ENCODE peak calls at places on chromosomes 7 and 10, in six cellular contexts. One of them, this sample, is unnamed.
A peak's percentile ranks its signal among the peaks of the same experiment; 100 is the strongest.

GRCh38 chr10:52755297-52756062 is 17.1 kb downstream of the MBL2 start:
- DNase-seq in neural crest cell: no peak
- DNase-seq in fibroblast of mammary gland: peak; percentile 33
- DNase-seq in NCI-H460: no peak
- DNase-seq in A549: no peak
- DNase-seq in CD8-positive, alpha-beta T cell: no peak
- DNase-seq in this sample: no peak

GRCh38 chr10:92009445-92009844 is 85.9 kb downstream of the BTAF1 start:
- DNase-seq in NCI-H460: no peak
- DNase-seq in neural crest cell: no peak
- DNase-seq in fibroblast of mammary gland: no peak
- DNase-seq in CD8-positive, alpha-beta T cell: no peak
- DNase-seq in A549: no peak
- DNase-seq in this sample: no peak

GRCh38 chr10:59991661-59992060 is 85.3 kb upstream of the CCDC6 start:
- DNase-seq in CD8-positive, alpha-beta T cell: no peak
- DNase-seq in A549: peak; percentile 80
- DNase-seq in fibroblast of mammary gland: peak; percentile 91
- DNase-seq in neural crest cell: no peak
- DNase-seq in NCI-H460: no peak
- DNase-seq in this sample: no peak

GRCh38 chr10:8054243-8054497 is 318 bp upstream of the GATA3 start:
- DNase-seq in fibroblast of mammary gland: no peak
- DNase-seq in CD8-positive, alpha-beta T cell: no peak
- DNase-seq in A549: peak; percentile 64
- DNase-seq in neural crest cell: no peak
- DNase-seq in NCI-H460: no peak
- DNase-seq in this sample: no peak

GRCh38 chr10:63494951-63495350 is 26.2 kb upstream of the REEP3 start:
- DNase-seq in A549: no peak
- DNase-seq in CD8-positive, alpha-beta T cell: no peak
- DNase-seq in NCI-H460: no peak
- DNase-seq in fibroblast of mammary gland: no peak
- DNase-seq in neural crest cell: no peak
- DNase-seq in this sample: no peak

GRCh38 chr10:72107325-72108003 is 19.1 kb upstream of the SPOCK2 start:
- DNase-seq in A549: peak; percentile 32
- DNase-seq in fibroblast of mammary gland: no peak
- DNase-seq in NCI-H460: no peak
- DNase-seq in neural crest cell: no peak
- DNase-seq in CD8-positive, alpha-beta T cell: no peak
- DNase-seq in this sample: no peak

GRCh38 chr7:88306590-88307048 is at the start of gene STEAP4:
- DNase-seq in NCI-H460: peak; percentile 52
- DNase-seq in fibroblast of mammary gland: peak; percentile 89
- DNase-seq in CD8-positive, alpha-beta T cell: no peak
- DNase-seq in neural crest cell: peak; percentile 8
- DNase-seq in A549: peak; percentile 40
- DNase-seq in this sample: peak; percentile 49

GRCh38 chr10:53430127-53430891 is 657.7 kb upstream of the MBL2 start:
- DNase-seq in fibroblast of mammary gland: no peak
- DNase-seq in CD8-positive, alpha-beta T cell: no peak
- DNase-seq in NCI-H460: no peak
- DNase-seq in neural crest cell: no peak
- DNase-seq in A549: no peak
- DNase-seq in this sample: no peak

GRCh38 chr7:98210513-98211220 is 572 bp upstream of the BHLHA15 start:
- DNase-seq in neural crest cell: no peak
- DNase-seq in A549: no peak
- DNase-seq in fibroblast of mammary gland: no peak
- DNase-seq in NCI-H460: no peak
- DNase-seq in CD8-positive, alpha-beta T cell: no peak
- DNase-seq in this sample: no peak

GRCh38 chr7:151759591-151760042 is 117.3 kb downstream of the PRKAG2 start:
- DNase-seq in fibroblast of mammary gland: peak; percentile 58
- DNase-seq in CD8-positive, alpha-beta T cell: peak; percentile 41
- DNase-seq in neural crest cell: peak; percentile 63
- DNase-seq in A549: peak; percentile 71
- DNase-seq in NCI-H460: peak; percentile 73
- DNase-seq in this sample: peak; percentile 60

GRCh38 chr7:1254281-1255082 is 21.8 kb downstream of the UNCX start:
- DNase-seq in NCI-H460: no peak
- DNase-seq in neural crest cell: no peak
- DNase-seq in A549: no peak
- DNase-seq in fibroblast of mammary gland: no peak
- DNase-seq in CD8-positive, alpha-beta T cell: no peak
- DNase-seq in this sample: no peak

GRCh38 chr7:112487457-112487856 is 6.7 kb downstream of the LSMEM1 start:
- DNase-seq in CD8-positive, alpha-beta T cell: no peak
- DNase-seq in A549: no peak
- DNase-seq in fibroblast of mammary gland: no peak
- DNase-seq in neural crest cell: no peak
- DNase-seq in NCI-H460: no peak
- DNase-seq in this sample: no peak

GRCh38 chr7:50369408-50370026 is 65.0 kb downstream of the IKZF1 start:
- DNase-seq in fibroblast of mammary gland: peak; percentile 32
- DNase-seq in NCI-H460: no peak
- DNase-seq in neural crest cell: no peak
- DNase-seq in A549: peak; percentile 59
- DNase-seq in CD8-positive, alpha-beta T cell: no peak
- DNase-seq in this sample: peak; percentile 88

GRCh38 chr10:12130237-12130872 is 878 bp downstream of the SEC61A2 start:
- DNase-seq in A549: peak; percentile 81
- DNase-seq in fibroblast of mammary gland: peak; percentile 72
- DNase-seq in CD8-positive, alpha-beta T cell: no peak
- DNase-seq in neural crest cell: peak; percentile 42
- DNase-seq in NCI-H460: peak; percentile 45
- DNase-seq in this sample: peak; percentile 22

GRCh38 chr7:23490357-23491131 is 20.3 kb upstream of the IGF2BP3 start:
- DNase-seq in neural crest cell: no peak
- DNase-seq in NCI-H460: no peak
- DNase-seq in CD8-positive, alpha-beta T cell: peak; percentile 44
- DNase-seq in A549: peak; percentile 35
- DNase-seq in fibroblast of mammary gland: no peak
- DNase-seq in this sample: no peak

GRCh38 chr10:14571866-14572507 is 202.7 kb downstream of the FAM107B start:
- DNase-seq in A549: peak; percentile 96
- DNase-seq in NCI-H460: no peak
- DNase-seq in neural crest cell: no peak
- DNase-seq in fibroblast of mammary gland: peak; percentile 12
- DNase-seq in CD8-positive, alpha-beta T cell: peak; percentile 53
- DNase-seq in this sample: no peak

GRCh38 chr10:65219444-65219843 is 1698.2 kb downstream of the REEP3 start:
- DNase-seq in NCI-H460: no peak
- DNase-seq in A549: no peak
- DNase-seq in neural crest cell: no peak
- DNase-seq in CD8-positive, alpha-beta T cell: no peak
- DNase-seq in fibroblast of mammary gland: no peak
- DNase-seq in this sample: no peak

GRCh38 chr10:117320050-117320665 is 55.1 kb downstream of the PDZD8 start:
- DNase-seq in A549: peak; percentile 35
- DNase-seq in CD8-positive, alpha-beta T cell: no peak
- DNase-seq in neural crest cell: no peak
- DNase-seq in fibroblast of mammary gland: peak; percentile 41
- DNase-seq in NCI-H460: peak; percentile 14
- DNase-seq in this sample: no peak

GRCh38 chr10:118151461-118151860 is 104.7 kb upstream of the RAB11FIP2 start:
- DNase-seq in CD8-positive, alpha-beta T cell: no peak
- DNase-seq in NCI-H460: no peak
- DNase-seq in fibroblast of mammary gland: no peak
- DNase-seq in neural crest cell: no peak
- DNase-seq in A549: no peak
- DNase-seq in this sample: no peak

GRCh38 chr7:129115676-129116075 is 28.8 kb upstream of the TSPAN33 start:
- DNase-seq in neural crest cell: no peak
- DNase-seq in fibroblast of mammary gland: no peak
- DNase-seq in A549: no peak
- DNase-seq in NCI-H460: no peak
- DNase-seq in CD8-positive, alpha-beta T cell: no peak
- DNase-seq in this sample: no peak

GRCh38 chr10:29472268-29473086 is 162.3 kb downstream of the SVIL start:
- DNase-seq in CD8-positive, alpha-beta T cell: no peak
- DNase-seq in neural crest cell: no peak
- DNase-seq in NCI-H460: no peak
- DNase-seq in fibroblast of mammary gland: no peak
- DNase-seq in A549: no peak
- DNase-seq in this sample: peak; percentile 11

GRCh38 chr7:34837826-34838225 is 179.8 kb downstream of the NPSR1 start:
- DNase-seq in fibroblast of mammary gland: no peak
- DNase-seq in A549: peak; percentile 13
- DNase-seq in neural crest cell: no peak
- DNase-seq in CD8-positive, alpha-beta T cell: no peak
- DNase-seq in NCI-H460: no peak
- DNase-seq in this sample: no peak

GRCh38 chr10:6385683-6386082 is 183.0 kb downstream of the PFKFB3 start:
- DNase-seq in NCI-H460: no peak
- DNase-seq in A549: peak; percentile 48
- DNase-seq in fibroblast of mammary gland: peak; percentile 55
- DNase-seq in neural crest cell: no peak
- DNase-seq in CD8-positive, alpha-beta T cell: no peak
- DNase-seq in this sample: no peak

GRCh38 chr7:7276151-7276550 is 93.8 kb downstream of the C1GALT1 start:
- DNase-seq in fibroblast of mammary gland: no peak
- DNase-seq in neural crest cell: no peak
- DNase-seq in CD8-positive, alpha-beta T cell: no peak
- DNase-seq in A549: no peak
- DNase-seq in NCI-H460: no peak
- DNase-seq in this sample: no peak

GRCh38 chr7:2405601-2406345 is 2.4 kb downstream of the CHST12 start:
- DNase-seq in NCI-H460: no peak
- DNase-seq in A549: no peak
- DNase-seq in CD8-positive, alpha-beta T cell: peak; percentile 38
- DNase-seq in fibroblast of mammary gland: no peak
- DNase-seq in neural crest cell: no peak
- DNase-seq in this sample: no peak

GRCh38 chr10:124155781-124156401 is 62.5 kb upstream of the CHST15 start:
- DNase-seq in NCI-H460: no peak
- DNase-seq in A549: no peak
- DNase-seq in neural crest cell: no peak
- DNase-seq in fibroblast of mammary gland: peak; percentile 11
- DNase-seq in CD8-positive, alpha-beta T cell: no peak
- DNase-seq in this sample: no peak

GRCh38 chr10:93921338-93921737 is 27.6 kb downstream of the SLC35G1 start:
- DNase-seq in neural crest cell: no peak
- DNase-seq in fibroblast of mammary gland: no peak
- DNase-seq in CD8-positive, alpha-beta T cell: no peak
- DNase-seq in A549: peak; percentile 20
- DNase-seq in NCI-H460: peak; percentile 29
- DNase-seq in this sample: no peak

This sample was measured in NT2/D1.